ENCODE peak calls at places on chromosomes 4 and X, in seven cellular contexts. E, S, P, K, C, Y and M are unnamed samples.

GRCh38 chr4:10171055-10171454 is 54.5 kb upstream of the WDR1 start:
- DNase-seq in S (no peak), Y (no peak), C (no peak), E (no peak), P (no peak), K (no peak), M (no peak)

GRCh38 chrX:50117477-50117876 is 83.3 kb downstream of the AKAP4 start:
- DNase-seq in S (no peak), E (no peak), Y (no peak), P (no peak), K (no peak), C (no peak), M (no peak)

GRCh38 chr4:10275696-10276095 is 159.1 kb upstream of the WDR1 start:
- DNase-seq in E (no peak), K (peak; percentile 7), P (no peak), S (no peak), C (no peak), Y (no peak), M (no peak)

GRCh38 chr4:30815685-30816084 is 95.5 kb downstream of the PCDH7 start:
- DNase-seq in K (no peak), C (no peak), Y (no peak), P (no peak), E (no peak), S (no peak), M (no peak)

GRCh38 chrX:133214316-133214715 is 3.8 kb downstream of the TFDP3 start:
- DNase-seq in S (no peak), C (no peak), K (peak; percentile 40), E (no peak), Y (no peak), P (no peak), M (no peak)

GRCh38 chr4:1329408-1330371 is 17.3 kb upstream of the UVSSA start:
- DNase-seq in S (no peak), C (peak; percentile 52), K (peak; percentile 17), P (no peak), Y (no peak), E (no peak), M (no peak)

GRCh38 chr4:133263082-133263481 is 114.0 kb downstream of the PCDH10 start:
- DNase-seq in P (no peak), K (no peak), C (no peak), S (no peak), Y (no peak), E (no peak), M (no peak)

GRCh38 chr4:122827258-122827887 is 742 bp downstream of the FGF2 start:
- DNase-seq in K (peak; percentile 65), E (peak; percentile 66), S (peak; percentile 25), C (peak; percentile 13), P (peak; percentile 65), Y (peak; percentile 87), M (peak; percentile 42)

GRCh38 chr4:102758241-102758871 is 2.4 kb downstream of the MANBA start:
- DNase-seq in P (no peak), C (no peak), S (no peak), K (no peak), Y (no peak), E (no peak), M (no peak)

GRCh38 chr4:168735735-168736134 is 238.9 kb downstream of the PALLD start:
- DNase-seq in S (no peak), K (no peak), C (no peak), Y (no peak), E (no peak), P (no peak), M (no peak)

GRCh38 chr4:158856852-158857251 is 88.0 kb downstream of the FNIP2 start:
- DNase-seq in Y (no peak), S (peak; percentile 68), P (no peak), C (peak; percentile 22), E (no peak), K (peak; percentile 64), M (peak; percentile 66)

GRCh38 chr4:74157116-74157742 is 689 bp upstream of the MTHFD2L start:
- DNase-seq in K (peak; percentile 68), S (peak; percentile 65), P (no peak), C (no peak), E (no peak), Y (no peak), M (peak; percentile 64)

GRCh38 chr4:1793940-1794808 is 1.1 kb downstream of the FGFR3 start:
- DNase-seq in P (no peak), Y (no peak), S (no peak), E (no peak), K (peak; percentile 45), C (no peak), M (peak; percentile 11)

GRCh38 chr4:189187531-189188052 is 753.1 kb upstream of the FRG1 start:
- DNase-seq in E (no peak), P (no peak), Y (no peak), K (no peak), C (no peak), S (no peak), M (no peak)

GRCh38 chrX:55488559-55489314 is 911 bp downstream of the USP51 start:
- DNase-seq in Y (peak; percentile 86), K (peak; percentile 80), P (peak; percentile 72), S (peak; percentile 8), C (peak; percentile 66), E (peak; percentile 79), M (peak; percentile 39)

GRCh38 chrX:97401586-97402101 is 517.9 kb downstream of the RPA4 start:
- DNase-seq in Y (no peak), K (peak; percentile 17), P (no peak), S (peak; percentile 19), C (no peak), E (no peak), M (peak; percentile 51)

GRCh38 chr4:5712517-5712916 is 1.5 kb downstream of the EVC start:
- DNase-seq in S (peak; percentile 81), E (no peak), Y (no peak), C (no peak), P (no peak), K (peak; percentile 80), M (peak; percentile 64)

GRCh38 chr4:144338148-144338547 is 197.6 kb upstream of the GYPA start:
- DNase-seq in K (no peak), Y (no peak), E (no peak), S (no peak), C (no peak), P (no peak), M (no peak)

GRCh38 chr4:76733380-76733779 is 164.6 kb downstream of the SOWAHB start:
- DNase-seq in E (no peak), K (no peak), Y (no peak), C (no peak), P (no peak), S (no peak), M (no peak)

GRCh38 chrX:15617111-15617510 is 16.4 kb upstream of the ACE2 start:
- DNase-seq in P (no peak), Y (no peak), C (no peak), S (no peak), E (no peak), K (no peak), M (no peak)

GRCh38 chr4:113823291-113823659 is 61.7 kb upstream of the CAMK2D start:
- DNase-seq in Y (no peak), S (peak; percentile 43), C (no peak), K (no peak), P (no peak), E (no peak), M (no peak)

GRCh38 chrX:349702-350101 is 31.1 kb upstream of the GTPBP6 start:
- DNase-seq in E (peak; percentile 16), S (no peak), Y (peak; percentile 30), C (no peak), P (no peak), K (no peak), M (no peak)

GRCh38 chr4:6180841-6181631 is 19.3 kb downstream of the JAKMIP1 start:
- DNase-seq in P (no peak), Y (peak; percentile 22), S (no peak), C (peak; percentile 40), E (no peak), K (no peak), M (no peak)

GRCh38 chr4:98519268-98519993 is 139.0 kb downstream of the TSPAN5 start:
- DNase-seq in E (no peak), S (peak; percentile 76), Y (no peak), K (peak; percentile 63), C (no peak), P (no peak), M (peak; percentile 54)

GRCh38 chrX:74535211-74535621 is 79.2 kb downstream of the RLIM start:
- DNase-seq in P (peak; percentile 9), C (no peak), Y (no peak), S (peak; percentile 71), K (peak; percentile 65), E (no peak), M (peak; percentile 61)
- H3K4me3 ChIP-seq in P (no peak overlapping the region), C (peak overlapping the region; percentile 49), Y (peak overlapping the region; percentile 27), S (peak overlapping the region; percentile 38), K (peak overlapping the region; percentile 68), E (peak overlapping the region; percentile 56), M (peak overlapping the region; percentile 54)

GRCh38 chr4:187782425-187782824 is 213.1 kb upstream of the ZFP42 start:
- DNase-seq in E (no peak), C (no peak), Y (no peak), S (no peak), K (no peak), P (no peak), M (no peak)
- H3K4me3 ChIP-seq in E (no peak overlapping the region), C (no peak overlapping the region), Y (no peak overlapping the region), S (no peak overlapping the region), K (no peak overlapping the region), P (no peak overlapping the region), M (no peak overlapping the region)

DNA sequence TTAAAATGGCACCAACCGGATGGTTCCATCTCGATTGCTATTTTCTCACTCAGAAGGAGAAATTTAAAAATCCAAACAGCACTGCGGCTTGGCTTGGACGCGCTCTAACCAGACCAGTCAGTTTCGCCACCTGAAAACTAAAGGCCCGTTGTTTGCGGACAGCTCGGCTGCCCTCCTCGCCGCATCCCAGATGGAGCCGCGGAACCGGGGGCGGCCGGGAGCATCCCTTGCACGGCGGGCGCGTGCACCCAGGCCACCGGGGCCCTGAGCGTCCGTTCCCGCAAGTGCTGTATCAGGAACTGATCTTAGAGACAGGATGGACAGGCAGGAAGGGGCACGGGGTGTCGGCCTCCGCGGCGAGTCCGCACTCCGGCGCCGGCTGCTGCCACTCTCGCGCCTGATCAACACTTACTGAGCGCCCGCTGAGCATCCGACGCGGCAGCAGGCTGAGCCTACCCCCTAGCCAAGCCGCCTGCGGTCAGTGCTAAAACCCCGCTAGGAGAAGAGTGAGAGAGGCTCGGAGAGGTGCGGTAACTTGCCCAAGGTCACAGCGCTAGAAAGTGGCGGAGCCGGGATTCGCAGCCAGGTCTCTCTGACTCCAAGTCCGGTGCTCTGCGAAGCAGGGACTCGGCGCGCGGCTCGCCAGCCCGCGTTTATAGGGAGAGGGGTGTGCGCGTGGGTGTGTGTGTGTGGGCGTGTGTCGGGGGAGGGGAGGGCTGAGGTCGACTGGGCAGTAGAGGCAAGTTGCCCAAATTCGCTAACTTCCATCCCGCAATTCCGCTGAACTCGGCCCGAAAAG is at the start of gene CITED1:
- DNase-seq in K (peak; percentile 39), P (peak; percentile 20), C (no peak), E (no peak), S (no peak), Y (no peak), M (no peak)
- H3K4me3 ChIP-seq in K (peak within 1 kb of the TSS; percentile 72), P (peak within 1 kb of the TSS; percentile 40), C (peak within 1 kb of the TSS; percentile 41), E (peak within 1 kb of the TSS; percentile 46), S (peak within 1 kb of the TSS; percentile 65), Y (peak within 1 kb of the TSS; percentile 88), M (peak within 1 kb of the TSS; percentile 62)

DNA sequence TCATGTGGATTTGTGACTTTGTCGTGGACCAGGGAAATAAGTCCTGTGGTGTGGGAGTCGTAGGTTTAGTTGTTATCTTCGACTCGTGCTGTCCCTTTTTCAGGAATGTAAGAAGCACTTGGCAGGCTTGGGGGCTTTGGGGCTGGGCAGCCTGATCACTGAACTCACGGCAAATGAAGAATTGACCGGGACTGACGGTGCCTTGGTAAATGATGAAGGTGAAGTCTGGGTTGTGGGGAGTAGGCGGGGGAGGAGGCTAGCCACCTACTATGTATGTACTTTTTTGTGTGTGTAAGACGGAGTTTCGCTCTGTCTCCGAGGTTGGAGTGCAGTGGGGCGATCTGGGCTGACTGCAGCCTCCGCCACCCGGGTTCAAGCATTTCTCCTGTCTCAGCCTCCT is 1.2 kb downstream of the TAF1 start:
- DNase-seq in K (peak; percentile 20), C (no peak), S (no peak), P (no peak), Y (no peak), E (no peak), M (peak; percentile 2)
- H3K4me3 ChIP-seq in K (peak overlapping the region; percentile 80), C (peak overlapping the region; percentile 82), S (peak overlapping the region; percentile 91), P (peak overlapping the region; percentile 83), Y (no peak overlapping the region), E (peak overlapping the region; percentile 69), M (peak overlapping the region; percentile 83)